ENCODE peak calls at places on chromosomes 7 and 10, in nine cellular contexts. One of them, this sample, is unnamed.

GRCh38 chr7:87875151-87876039 is 765 bp downstream of the SLC25A40 start:
- DNase-seq in AG04450: no peak
- DNase-seq in posterior cingulate gyrus: peak; percentile 73
- DNase-seq in occipital lobe: no peak
- DNase-seq in NCI-H460: no peak
- DNase-seq in ELR: peak; percentile 16
- DNase-seq in H7: peak; percentile 77
- DNase-seq in T-helper 2 cell: peak; percentile 29
- DNase-seq in activated CD8-positive, alpha-beta T cell treated with anti-CD3 and anti-CD28 coated beads, Interleukin-2, amount 10 ng/mL, durations not matched to agents 7 days and 5 days: no peak
- DNase-seq in this sample: peak; percentile 17

GRCh38 chr7:111842489-111842888 is 280.2 kb upstream of the IMMP2L start:
- DNase-seq in AG04450: no peak
- DNase-seq in posterior cingulate gyrus: no peak
- DNase-seq in occipital lobe: no peak
- DNase-seq in NCI-H460: no peak
- DNase-seq in ELR: no peak
- DNase-seq in H7: no peak
- DNase-seq in T-helper 2 cell: no peak
- DNase-seq in activated CD8-positive, alpha-beta T cell treated with anti-CD3 and anti-CD28 coated beads, Interleukin-2, amount 10 ng/mL, durations not matched to agents 7 days and 5 days: no peak
- DNase-seq in this sample: no peak

GRCh38 chr10:48459270-48460147 is 145.4 kb downstream of the ARHGAP22 start:
- DNase-seq in AG04450: no peak
- DNase-seq in posterior cingulate gyrus: no peak
- DNase-seq in occipital lobe: no peak
- DNase-seq in NCI-H460: no peak
- DNase-seq in ELR: no peak
- DNase-seq in H7: peak; percentile 87
- DNase-seq in T-helper 2 cell: no peak
- DNase-seq in activated CD8-positive, alpha-beta T cell treated with anti-CD3 and anti-CD28 coated beads, Interleukin-2, amount 10 ng/mL, durations not matched to agents 7 days and 5 days: no peak
- DNase-seq in this sample: no peak

GRCh38 chr7:134750083-134751062 is 29.1 kb upstream of the CALD1 start:
- DNase-seq in AG04450: no peak
- DNase-seq in posterior cingulate gyrus: no peak
- DNase-seq in occipital lobe: peak; percentile 15
- DNase-seq in NCI-H460: peak; percentile 38
- DNase-seq in ELR: peak; percentile 48
- DNase-seq in H7: peak; percentile 69
- DNase-seq in T-helper 2 cell: peak; percentile 64
- DNase-seq in activated CD8-positive, alpha-beta T cell treated with anti-CD3 and anti-CD28 coated beads, Interleukin-2, amount 10 ng/mL, durations not matched to agents 7 days and 5 days: peak; percentile 71
- DNase-seq in this sample: peak; percentile 19

GRCh38 chr10:89151857-89152256 is 55.3 kb downstream of the CH25H start:
- DNase-seq in AG04450: peak; percentile 64
- DNase-seq in posterior cingulate gyrus: no peak
- DNase-seq in occipital lobe: no peak
- DNase-seq in NCI-H460: no peak
- DNase-seq in ELR: no peak
- DNase-seq in H7: no peak
- DNase-seq in T-helper 2 cell: no peak
- DNase-seq in activated CD8-positive, alpha-beta T cell treated with anti-CD3 and anti-CD28 coated beads, Interleukin-2, amount 10 ng/mL, durations not matched to agents 7 days and 5 days: no peak
- DNase-seq in this sample: no peak

GRCh38 chr7:88665892-88666514 is 93.5 kb upstream of the ZNF804B start:
- DNase-seq in AG04450: no peak
- DNase-seq in posterior cingulate gyrus: no peak
- DNase-seq in occipital lobe: no peak
- DNase-seq in NCI-H460: no peak
- DNase-seq in ELR: no peak
- DNase-seq in H7: no peak
- DNase-seq in T-helper 2 cell: no peak
- DNase-seq in activated CD8-positive, alpha-beta T cell treated with anti-CD3 and anti-CD28 coated beads, Interleukin-2, amount 10 ng/mL, durations not matched to agents 7 days and 5 days: no peak
- DNase-seq in this sample: no peak

GRCh38 chr7:79461660-79462059 is 8.2 kb upstream of the MAGI2 start:
- DNase-seq in AG04450: peak; percentile 33
- DNase-seq in posterior cingulate gyrus: no peak
- DNase-seq in occipital lobe: no peak
- DNase-seq in NCI-H460: peak; percentile 48
- DNase-seq in ELR: peak; percentile 84
- DNase-seq in H7: no peak
- DNase-seq in T-helper 2 cell: no peak
- DNase-seq in activated CD8-positive, alpha-beta T cell treated with anti-CD3 and anti-CD28 coated beads, Interleukin-2, amount 10 ng/mL, durations not matched to agents 7 days and 5 days: no peak
- DNase-seq in this sample: no peak

GRCh38 chr10:2981361-2981801 is 86.0 kb upstream of the PFKP start:
- DNase-seq in AG04450: no peak
- DNase-seq in posterior cingulate gyrus: no peak
- DNase-seq in occipital lobe: no peak
- DNase-seq in NCI-H460: no peak
- DNase-seq in ELR: no peak
- DNase-seq in H7: no peak
- DNase-seq in T-helper 2 cell: no peak
- DNase-seq in activated CD8-positive, alpha-beta T cell treated with anti-CD3 and anti-CD28 coated beads, Interleukin-2, amount 10 ng/mL, durations not matched to agents 7 days and 5 days: no peak
- DNase-seq in this sample: no peak

GRCh38 chr7:35232994-35233393 is 20.9 kb downstream of the TBX20 start:
- DNase-seq in AG04450: no peak
- DNase-seq in posterior cingulate gyrus: no peak
- DNase-seq in occipital lobe: no peak
- DNase-seq in NCI-H460: no peak
- DNase-seq in ELR: no peak
- DNase-seq in H7: no peak
- DNase-seq in T-helper 2 cell: no peak
- DNase-seq in activated CD8-positive, alpha-beta T cell treated with anti-CD3 and anti-CD28 coated beads, Interleukin-2, amount 10 ng/mL, durations not matched to agents 7 days and 5 days: no peak
- DNase-seq in this sample: no peak

GRCh38 chr10:131090761-131091661 is 220.5 kb downstream of the TCERG1L start:
- DNase-seq in AG04450: no peak
- DNase-seq in posterior cingulate gyrus: no peak
- DNase-seq in occipital lobe: no peak
- DNase-seq in NCI-H460: no peak
- DNase-seq in ELR: no peak
- DNase-seq in H7: peak; percentile 80
- DNase-seq in T-helper 2 cell: no peak
- DNase-seq in activated CD8-positive, alpha-beta T cell treated with anti-CD3 and anti-CD28 coated beads, Interleukin-2, amount 10 ng/mL, durations not matched to agents 7 days and 5 days: no peak
- DNase-seq in this sample: no peak

GRCh38 chr7:31687024-31687423 is at the start of gene PPP1R17:
- DNase-seq in AG04450: no peak
- DNase-seq in posterior cingulate gyrus: peak; percentile 79
- DNase-seq in occipital lobe: peak; percentile 22
- DNase-seq in NCI-H460: no peak
- DNase-seq in ELR: no peak
- DNase-seq in H7: peak; percentile 57
- DNase-seq in T-helper 2 cell: no peak
- DNase-seq in activated CD8-positive, alpha-beta T cell treated with anti-CD3 and anti-CD28 coated beads, Interleukin-2, amount 10 ng/mL, durations not matched to agents 7 days and 5 days: no peak
- DNase-seq in this sample: no peak

GRCh38 chr10:119616879-119617580 is 20.3 kb upstream of the TIAL1 start:
- DNase-seq in AG04450: no peak
- DNase-seq in posterior cingulate gyrus: no peak
- DNase-seq in occipital lobe: no peak
- DNase-seq in NCI-H460: no peak
- DNase-seq in ELR: peak; percentile 59
- DNase-seq in H7: peak; percentile 19
- DNase-seq in T-helper 2 cell: peak; percentile 28
- DNase-seq in activated CD8-positive, alpha-beta T cell treated with anti-CD3 and anti-CD28 coated beads, Interleukin-2, amount 10 ng/mL, durations not matched to agents 7 days and 5 days: no peak
- DNase-seq in this sample: no peak

GRCh38 chr10:70733051-70733450 is 52.1 kb downstream of the TBATA start:
- DNase-seq in AG04450: no peak
- DNase-seq in posterior cingulate gyrus: peak; percentile 22
- DNase-seq in occipital lobe: no peak
- DNase-seq in NCI-H460: no peak
- DNase-seq in ELR: no peak
- DNase-seq in H7: no peak
- DNase-seq in T-helper 2 cell: no peak
- DNase-seq in activated CD8-positive, alpha-beta T cell treated with anti-CD3 and anti-CD28 coated beads, Interleukin-2, amount 10 ng/mL, durations not matched to agents 7 days and 5 days: no peak
- DNase-seq in this sample: no peak

GRCh38 chr7:28409716-28410627 is 2.3 kb upstream of the CREB5 start:
- DNase-seq in AG04450: no peak
- DNase-seq in posterior cingulate gyrus: peak; percentile 79
- DNase-seq in occipital lobe: peak; percentile 5
- DNase-seq in NCI-H460: no peak
- DNase-seq in ELR: peak; percentile 55
- DNase-seq in H7: peak; percentile 72
- DNase-seq in T-helper 2 cell: peak; percentile 7
- DNase-seq in activated CD8-positive, alpha-beta T cell treated with anti-CD3 and anti-CD28 coated beads, Interleukin-2, amount 10 ng/mL, durations not matched to agents 7 days and 5 days: no peak
- DNase-seq in this sample: peak; percentile 1

GRCh38 chr10:14371616-14372015 is 40.9 kb upstream of the FRMD4A start:
- DNase-seq in AG04450: no peak
- DNase-seq in posterior cingulate gyrus: no peak
- DNase-seq in occipital lobe: no peak
- DNase-seq in NCI-H460: no peak
- DNase-seq in ELR: no peak
- DNase-seq in H7: no peak
- DNase-seq in T-helper 2 cell: no peak
- DNase-seq in activated CD8-positive, alpha-beta T cell treated with anti-CD3 and anti-CD28 coated beads, Interleukin-2, amount 10 ng/mL, durations not matched to agents 7 days and 5 days: no peak
- DNase-seq in this sample: no peak

GRCh38 chr7:116342125-116342524 is 131.8 kb downstream of the TES start:
- DNase-seq in AG04450: no peak
- DNase-seq in posterior cingulate gyrus: no peak
- DNase-seq in occipital lobe: no peak
- DNase-seq in NCI-H460: no peak
- DNase-seq in ELR: no peak
- DNase-seq in H7: no peak
- DNase-seq in T-helper 2 cell: no peak
- DNase-seq in activated CD8-positive, alpha-beta T cell treated with anti-CD3 and anti-CD28 coated beads, Interleukin-2, amount 10 ng/mL, durations not matched to agents 7 days and 5 days: no peak
- DNase-seq in this sample: no peak

GRCh38 chr10:82190432-82191260 is 315.7 kb downstream of the NRG3 start:
- DNase-seq in AG04450: no peak
- DNase-seq in posterior cingulate gyrus: no peak
- DNase-seq in occipital lobe: no peak
- DNase-seq in NCI-H460: no peak
- DNase-seq in ELR: no peak
- DNase-seq in H7: no peak
- DNase-seq in T-helper 2 cell: no peak
- DNase-seq in activated CD8-positive, alpha-beta T cell treated with anti-CD3 and anti-CD28 coated beads, Interleukin-2, amount 10 ng/mL, durations not matched to agents 7 days and 5 days: no peak
- DNase-seq in this sample: no peak

GRCh38 chr10:32616438-32616837 is 170.5 kb downstream of the CCDC7 start:
- DNase-seq in AG04450: no peak
- DNase-seq in posterior cingulate gyrus: no peak
- DNase-seq in occipital lobe: no peak
- DNase-seq in NCI-H460: no peak
- DNase-seq in ELR: no peak
- DNase-seq in H7: no peak
- DNase-seq in T-helper 2 cell: no peak
- DNase-seq in activated CD8-positive, alpha-beta T cell treated with anti-CD3 and anti-CD28 coated beads, Interleukin-2, amount 10 ng/mL, durations not matched to agents 7 days and 5 days: no peak
- DNase-seq in this sample: no peak

GRCh38 chr10:99870051-99870730 is 87.8 kb downstream of the ABCC2 start:
- DNase-seq in AG04450: no peak
- DNase-seq in posterior cingulate gyrus: no peak
- DNase-seq in occipital lobe: no peak
- DNase-seq in NCI-H460: no peak
- DNase-seq in ELR: peak; percentile 49
- DNase-seq in H7: no peak
- DNase-seq in T-helper 2 cell: peak; percentile 93
- DNase-seq in activated CD8-positive, alpha-beta T cell treated with anti-CD3 and anti-CD28 coated beads, Interleukin-2, amount 10 ng/mL, durations not matched to agents 7 days and 5 days: peak; percentile 46
- DNase-seq in this sample: no peak

GRCh38 chr10:132532784-132533560 is 4.6 kb upstream of the INPP5A start:
- DNase-seq in AG04450: peak; percentile 54
- DNase-seq in posterior cingulate gyrus: no peak
- DNase-seq in occipital lobe: no peak
- DNase-seq in NCI-H460: no peak
- DNase-seq in ELR: peak; percentile 98
- DNase-seq in H7: no peak
- DNase-seq in T-helper 2 cell: no peak
- DNase-seq in activated CD8-positive, alpha-beta T cell treated with anti-CD3 and anti-CD28 coated beads, Interleukin-2, amount 10 ng/mL, durations not matched to agents 7 days and 5 days: no peak
- DNase-seq in this sample: no peak

GRCh38 chr10:23419201-23419600 is 19.7 kb upstream of the OTUD1 start:
- DNase-seq in AG04450: no peak
- DNase-seq in posterior cingulate gyrus: no peak
- DNase-seq in occipital lobe: no peak
- DNase-seq in NCI-H460: no peak
- DNase-seq in ELR: no peak
- DNase-seq in H7: no peak
- DNase-seq in T-helper 2 cell: no peak
- DNase-seq in activated CD8-positive, alpha-beta T cell treated with anti-CD3 and anti-CD28 coated beads, Interleukin-2, amount 10 ng/mL, durations not matched to agents 7 days and 5 days: no peak
- DNase-seq in this sample: no peak

GRCh38 chr10:89029201-89029600 is 38.6 kb downstream of the FAS start:
- DNase-seq in AG04450: no peak
- DNase-seq in posterior cingulate gyrus: no peak
- DNase-seq in occipital lobe: no peak
- DNase-seq in NCI-H460: no peak
- DNase-seq in ELR: no peak
- DNase-seq in H7: no peak
- DNase-seq in T-helper 2 cell: no peak
- DNase-seq in activated CD8-positive, alpha-beta T cell treated with anti-CD3 and anti-CD28 coated beads, Interleukin-2, amount 10 ng/mL, durations not matched to agents 7 days and 5 days: no peak
- DNase-seq in this sample: no peak

GRCh38 chr7:116547347-116547746 is 22.5 kb downstream of the CAV1 start:
- DNase-seq in AG04450: no peak
- DNase-seq in posterior cingulate gyrus: no peak
- DNase-seq in occipital lobe: no peak
- DNase-seq in NCI-H460: no peak
- DNase-seq in ELR: peak; percentile 83
- DNase-seq in H7: no peak
- DNase-seq in T-helper 2 cell: no peak
- DNase-seq in activated CD8-positive, alpha-beta T cell treated with anti-CD3 and anti-CD28 coated beads, Interleukin-2, amount 10 ng/mL, durations not matched to agents 7 days and 5 days: no peak
- DNase-seq in this sample: no peak

GRCh38 chr7:151252961-151253691 is 4.6 kb upstream of the SMARCD3 start:
- DNase-seq in AG04450: no peak
- DNase-seq in posterior cingulate gyrus: no peak
- DNase-seq in occipital lobe: no peak
- DNase-seq in NCI-H460: no peak
- DNase-seq in ELR: no peak
- DNase-seq in H7: peak; percentile 87
- DNase-seq in T-helper 2 cell: no peak
- DNase-seq in activated CD8-positive, alpha-beta T cell treated with anti-CD3 and anti-CD28 coated beads, Interleukin-2, amount 10 ng/mL, durations not matched to agents 7 days and 5 days: no peak
- DNase-seq in this sample: no peak

GRCh38 chr7:97187067-97187466 is 69.6 kb downstream of the SDHAF3 start:
- DNase-seq in AG04450: peak; percentile 1
- DNase-seq in posterior cingulate gyrus: no peak
- DNase-seq in occipital lobe: no peak
- DNase-seq in NCI-H460: no peak
- DNase-seq in ELR: peak; percentile 48
- DNase-seq in H7: no peak
- DNase-seq in T-helper 2 cell: no peak
- DNase-seq in activated CD8-positive, alpha-beta T cell treated with anti-CD3 and anti-CD28 coated beads, Interleukin-2, amount 10 ng/mL, durations not matched to agents 7 days and 5 days: no peak
- DNase-seq in this sample: no peak

GRCh38 chr10:62264702-62265436 is 3.8 kb downstream of the RTKN2 start:
- DNase-seq in AG04450: peak; percentile 70
- DNase-seq in posterior cingulate gyrus: no peak
- DNase-seq in occipital lobe: no peak
- DNase-seq in NCI-H460: peak; percentile 73
- DNase-seq in ELR: peak; percentile 91
- DNase-seq in H7: peak; percentile 67
- DNase-seq in T-helper 2 cell: peak; percentile 45
- DNase-seq in activated CD8-positive, alpha-beta T cell treated with anti-CD3 and anti-CD28 coated beads, Interleukin-2, amount 10 ng/mL, durations not matched to agents 7 days and 5 days: no peak
- DNase-seq in this sample: no peak

GRCh38 chr10:70602665-70603438 is at the start of gene PRF1:
- DNase-seq in AG04450: no peak
- DNase-seq in posterior cingulate gyrus: no peak
- DNase-seq in occipital lobe: no peak
- DNase-seq in NCI-H460: no peak
- DNase-seq in ELR: no peak
- DNase-seq in H7: no peak
- DNase-seq in T-helper 2 cell: peak; percentile 79
- DNase-seq in activated CD8-positive, alpha-beta T cell treated with anti-CD3 and anti-CD28 coated beads, Interleukin-2, amount 10 ng/mL, durations not matched to agents 7 days and 5 days: peak; percentile 97
- DNase-seq in this sample: peak; percentile 59

GRCh38 chr7:100888529-100888987 is 957 bp downstream of the UFSP1 start:
- DNase-seq in AG04450: no peak
- DNase-seq in posterior cingulate gyrus: no peak
- DNase-seq in occipital lobe: no peak
- DNase-seq in NCI-H460: no peak
- DNase-seq in ELR: no peak
- DNase-seq in H7: no peak
- DNase-seq in T-helper 2 cell: no peak
- DNase-seq in activated CD8-positive, alpha-beta T cell treated with anti-CD3 and anti-CD28 coated beads, Interleukin-2, amount 10 ng/mL, durations not matched to agents 7 days and 5 days: no peak
- DNase-seq in this sample: no peak

GRCh38 chr7:89104748-89105685 is 309.5 kb upstream of the TEX47 start:
- DNase-seq in AG04450: no peak
- DNase-seq in posterior cingulate gyrus: no peak
- DNase-seq in occipital lobe: no peak
- DNase-seq in NCI-H460: no peak
- DNase-seq in ELR: no peak
- DNase-seq in H7: no peak
- DNase-seq in T-helper 2 cell: no peak
- DNase-seq in activated CD8-positive, alpha-beta T cell treated with anti-CD3 and anti-CD28 coated beads, Interleukin-2, amount 10 ng/mL, durations not matched to agents 7 days and 5 days: no peak
- DNase-seq in this sample: no peak